ENCODE peak calls at places on chromosomes 6 and 20, in seven cellular contexts. N, A, R, H, Q, G and V are unnamed samples.

GRCh38 chr6:108133594-108134179 is 32.1 kb upstream of the NR2E1 start:
- DNase-seq in R (no peak), A (no peak), N (peak), H (peak), G (peak), Q (peak), V (peak)

GRCh38 chr6:54533567-54533966 is 225.3 kb downstream of the TINAG start:
- DNase-seq in Q (no peak), N (no peak), A (no peak), R (no peak), G (no peak), H (no peak), V (no peak)

GRCh38 chr6:150897400-150897943 is 32.0 kb downstream of the MTHFD1L start:
- DNase-seq in N (no peak), H (no peak), R (no peak), Q (no peak), A (peak), G (no peak), V (no peak)

GRCh38 chr20:45047581-45048119 is 53.3 kb downstream of the KCNS1 start:
- DNase-seq in N (no peak), A (no peak), R (no peak), Q (no peak), H (no peak), G (no peak), V (no peak)

GRCh38 chr6:7417684-7418083 is 28.1 kb downstream of the RIOK1 start:
- DNase-seq in G (no peak), H (no peak), N (no peak), Q (no peak), R (no peak), A (no peak), V (peak)

GRCh38 chr6:1610497-1611321 is 994 bp downstream of the FOXC1 start:
- DNase-seq in H (peak), R (no peak), N (peak), G (no peak), A (peak), Q (peak), V (peak)

GRCh38 chr6:159826968-159827647 is 27.0 kb downstream of the PNLDC1 start:
- DNase-seq in R (no peak), H (no peak), Q (no peak), N (no peak), G (no peak), A (no peak), V (no peak)

GRCh38 chr6:154638369-154638768 is 94.8 kb upstream of the SCAF8 start:
- DNase-seq in A (no peak), Q (peak), N (peak), H (no peak), G (no peak), R (no peak), V (peak)

GRCh38 chr6:64280569-64280968 is 645.0 kb downstream of the PHF3 start:
- DNase-seq in Q (peak), A (peak), R (peak), H (peak), G (no peak), N (peak), V (peak)

GRCh38 chr6:112936476-112936875 is 589.3 kb downstream of the RFPL4B start:
- DNase-seq in G (no peak), H (no peak), R (no peak), N (peak), A (no peak), Q (peak), V (peak)

GRCh38 chr6:158437571-158437970 is 122.3 kb upstream of the TMEM181 start:
- DNase-seq in Q (peak), N (no peak), H (no peak), A (no peak), G (no peak), R (no peak), V (no peak)

GRCh38 chr6:169450097-169450496 is 196.5 kb upstream of the THBS2 start:
- DNase-seq in Q (no peak), A (no peak), N (no peak), R (no peak), H (no peak), G (no peak), V (no peak)

GRCh38 chr6:2103644-2104523 is 141.5 kb downstream of the GMDS start:
- DNase-seq in G (no peak), H (no peak), Q (peak), N (peak), A (peak), R (no peak), V (peak)

GRCh38 chr20:13260620-13261279 is 39.7 kb downstream of the ISM1 start:
- DNase-seq in R (no peak), N (no peak), H (no peak), G (no peak), A (no peak), Q (no peak), V (no peak)

GRCh38 chr6:145705561-145705960 is 29.8 kb downstream of the EPM2A start:
- DNase-seq in R (no peak), H (no peak), Q (peak), N (peak), G (no peak), A (no peak), V (peak)

GRCh38 chr6:2891768-2892170 is 11.3 kb downstream of the SERPINB9 start:
- DNase-seq in A (no peak), G (no peak), R (no peak), H (no peak), Q (no peak), N (no peak), V (no peak)

GRCh38 chr6:139361211-139361610 is 13.2 kb downstream of the CITED2 start:
- DNase-seq in A (no peak), Q (no peak), H (no peak), N (no peak), G (no peak), R (no peak), V (no peak)

GRCh38 chr6:116444092-116444491 is 17.1 kb upstream of the CALHM6 start:
- DNase-seq in A (peak), N (peak), H (peak), Q (peak), G (no peak), R (no peak), V (peak)

GRCh38 chr6:159908535-159908934 is 17.7 kb downstream of the MAS1 start:
- DNase-seq in R (no peak), G (no peak), Q (peak), N (peak), H (no peak), A (no peak), V (peak)

GRCh38 chr6:48611332-48611731 is 500.3 kb upstream of the PTCHD4 start:
- DNase-seq in A (no peak), N (peak), R (no peak), Q (peak), G (no peak), H (no peak), V (peak)

GRCh38 chr6:111997078-111997862 is 56.6 kb upstream of the CCN6 start:
- DNase-seq in H (peak), R (peak), N (peak), G (peak), Q (peak), A (peak), V (peak)

GRCh38 chr20:61736001-61736635 is 329.6 kb downstream of the TAF4 start:
- DNase-seq in A (no peak), G (no peak), N (no peak), H (no peak), Q (no peak), R (no peak), V (no peak)

GRCh38 chr6:42453027-42453648 is 1.4 kb upstream of the TRERF1 start:
- DNase-seq in A (peak), R (peak), N (peak), G (peak), Q (peak), H (peak), V (peak)
- TF ChIP-seq CTCF in A (peak), R (no peak), N (no peak), G (no peak), Q (no peak), H (no peak), V (no peak)

DNA sequence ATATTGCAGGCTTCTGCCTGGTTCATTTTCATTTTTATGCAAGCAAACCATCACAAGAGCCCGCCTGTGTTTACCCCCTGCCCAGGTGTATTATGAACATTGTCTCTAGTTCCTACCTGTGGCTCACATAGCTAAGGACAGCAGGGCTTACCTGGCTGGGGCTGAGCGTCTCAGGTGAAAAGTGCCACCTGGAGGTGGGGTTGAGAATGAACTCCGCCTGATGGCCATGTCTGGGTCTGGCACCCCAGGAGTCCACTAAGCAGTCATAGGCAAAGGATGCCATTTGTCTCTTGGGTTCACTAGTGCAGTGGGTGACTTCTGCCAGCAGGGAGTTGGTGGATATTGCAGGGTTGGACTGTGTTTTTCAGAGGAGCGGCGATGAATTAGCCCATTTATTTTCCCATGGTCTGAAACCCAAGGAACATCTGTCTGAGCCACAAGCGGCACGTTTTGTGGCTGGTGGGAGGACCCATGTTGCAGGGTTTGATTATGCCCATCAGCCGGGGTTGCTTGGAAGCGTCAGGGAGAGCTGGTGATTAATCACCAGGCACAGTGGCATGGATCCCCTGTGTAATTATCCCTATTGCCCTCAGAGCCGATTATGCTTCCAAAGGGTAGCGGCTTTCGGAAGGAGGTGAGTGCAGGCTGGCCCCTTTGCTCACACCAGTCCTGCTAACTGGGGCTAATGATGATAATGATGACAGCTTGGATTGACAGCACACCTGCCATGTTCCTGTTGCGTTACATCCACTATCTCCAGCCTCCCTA is 92.2 kb downstream of the CDH26 start:
- DNase-seq in N (no peak), A (no peak), H (peak), Q (no peak), G (no peak), R (no peak), V (no peak)
- TF ChIP-seq CTCF in N (no peak), A (no peak), H (peak), Q (no peak), G (peak), R (no peak), V (no peak)

DNA sequence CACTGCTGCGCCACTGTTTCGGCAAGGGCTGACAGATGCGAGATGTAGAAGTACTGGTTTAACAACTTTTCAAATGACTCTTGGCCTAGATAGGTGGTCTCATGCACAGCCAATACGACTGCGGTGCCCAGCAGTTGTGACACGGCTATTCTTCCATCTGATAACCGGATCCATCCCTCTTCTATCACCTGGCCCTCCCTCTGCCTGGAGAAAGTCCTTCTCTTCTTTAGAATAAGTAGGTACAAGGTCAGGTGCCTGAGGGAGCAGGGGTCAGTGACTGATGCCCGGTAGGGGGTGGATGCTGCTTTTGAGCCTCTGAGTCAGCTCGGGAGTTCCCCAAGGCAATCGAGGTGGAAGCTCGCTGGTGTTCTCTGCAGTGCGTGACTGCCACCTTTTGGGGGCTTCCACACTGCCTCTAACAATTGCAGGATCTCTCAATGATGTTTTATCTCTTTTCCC is 166.8 kb upstream of the GRIK2 start:
- DNase-seq in H (peak), G (no peak), R (no peak), Q (peak), A (peak), N (peak), V (peak)
- TF ChIP-seq CTCF in H (peak), G (no peak), R (no peak), Q (peak), A (peak), N (peak), V (peak)

GRCh38 chr20:62898970-62899632 is 27.2 kb downstream of the DIDO1 start:
- DNase-seq in H (no peak), A (peak), N (no peak), R (no peak), Q (no peak), G (no peak), V (no peak)

GRCh38 chr20:62898093-62898964 is 28.0 kb downstream of the DIDO1 start:
- DNase-seq in Q (no peak), N (no peak), R (no peak), G (no peak), H (no peak), A (no peak), V (no peak)

GRCh38 chr20:62900052-62900691 is 26.1 kb downstream of the DIDO1 start:
- DNase-seq in A (peak), Q (peak), R (peak), N (peak), G (peak), H (peak), V (peak)

GRCh38 chr20:62900692-62901584 is 25.4 kb downstream of the DIDO1 start:
- DNase-seq in H (peak), N (peak), Q (no peak), R (no peak), G (peak), A (peak), V (no peak)

GRCh38 chr20:62899633-62900051 is 26.7 kb downstream of the DIDO1 start:
- DNase-seq in A (no peak), G (peak), H (peak), N (peak), R (no peak), Q (no peak), V (no peak)
- TF ChIP-seq CTCF in A (no peak), G (no peak), H (peak), N (peak), R (no peak), Q (peak), V (no peak)

DNA sequence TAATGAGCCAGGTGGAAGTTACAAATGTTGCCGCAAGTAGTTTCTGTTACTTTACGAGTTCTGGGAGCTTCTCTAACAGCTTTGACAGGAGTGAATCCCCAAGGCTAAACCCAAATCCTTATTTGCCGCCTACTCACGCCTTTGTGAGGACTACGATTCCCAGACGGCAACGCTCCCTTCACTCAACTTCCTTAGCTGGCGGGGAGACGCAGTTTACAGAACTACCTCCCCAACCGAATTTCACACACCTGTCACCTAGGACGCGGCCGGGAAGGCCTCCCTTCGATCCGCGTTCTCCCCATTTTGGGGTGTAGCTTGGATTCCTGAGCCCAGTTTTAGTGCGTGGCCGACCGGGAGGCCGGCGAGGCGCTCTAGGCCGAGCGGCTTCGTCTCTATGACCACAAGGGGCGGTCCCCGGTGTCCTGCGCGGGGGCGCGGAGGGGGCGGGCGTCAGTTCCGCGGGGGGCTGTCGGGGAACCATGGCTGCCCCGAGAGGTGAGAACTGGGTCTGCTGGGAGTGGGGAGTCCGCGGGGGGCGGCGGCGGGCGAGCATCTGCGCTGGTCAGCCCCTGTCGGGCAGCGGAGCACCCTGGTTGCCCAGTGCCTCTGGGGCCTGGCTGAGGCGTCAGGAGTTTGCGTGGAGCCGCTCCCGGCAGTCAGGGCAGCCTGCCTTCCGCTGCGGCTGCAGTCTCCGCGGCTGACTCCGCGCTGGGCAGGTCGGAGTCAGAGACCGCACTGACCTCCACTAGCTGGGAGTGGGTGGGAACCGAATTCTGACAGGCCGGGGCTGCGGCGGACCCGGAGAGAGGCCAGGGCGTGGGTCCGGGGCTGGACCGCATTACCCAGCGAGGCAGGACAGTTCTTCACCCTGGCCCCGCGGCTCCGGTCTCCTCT is at the start of gene SLC35A1:
- DNase-seq in R (peak), G (peak), A (peak), Q (peak), H (peak), N (peak), V (peak)
- TF ChIP-seq CTCF in R (peak), G (peak), A (peak), Q (peak), H (no peak), N (peak), V (no peak)

GRCh38 chr6:125779924-125780539 is 10.7 kb upstream of the NCOA7 start:
- DNase-seq in N (peak), G (peak), Q (peak), R (peak), A (peak), H (peak), V (peak)
- TF ChIP-seq CTCF in N (peak), G (peak), Q (peak), R (peak), A (no peak), H (no peak), V (peak)

DNA sequence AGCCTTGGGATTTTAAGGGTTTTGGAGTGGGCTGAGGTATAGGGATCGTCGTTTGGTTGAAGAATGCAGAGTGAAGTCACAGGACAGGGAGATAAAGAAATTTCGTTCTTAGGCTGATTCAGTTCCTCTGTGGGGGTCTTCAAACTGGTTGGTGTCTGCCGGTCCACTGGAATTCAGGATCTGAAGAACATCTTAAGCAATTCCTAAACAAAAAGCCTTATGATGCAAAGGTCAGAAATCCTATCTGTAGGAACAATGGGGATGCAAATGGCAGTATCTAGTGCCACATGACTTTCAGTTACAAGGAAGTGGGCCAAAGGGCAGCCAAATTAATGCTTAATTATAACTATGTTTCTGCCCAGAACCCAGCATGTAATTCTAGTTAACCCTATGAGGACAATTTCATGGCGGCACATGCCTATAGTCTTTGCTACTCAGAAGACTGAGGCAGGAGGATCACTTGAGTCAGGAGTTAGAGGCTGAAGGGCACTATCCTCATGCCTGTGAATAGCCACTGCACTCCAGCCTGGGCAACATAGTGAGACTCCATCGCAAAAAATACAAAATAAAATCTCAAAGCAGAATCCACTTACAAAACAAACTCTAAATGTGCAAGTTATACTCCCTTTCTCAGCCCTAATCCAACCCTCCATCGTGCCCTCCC is 4.6 kb upstream of the SLC2A10 start:
- DNase-seq in H (peak), G (no peak), R (no peak), N (no peak), A (no peak), Q (peak), V (no peak)
- TF ChIP-seq CTCF in H (no peak), G (no peak), R (no peak), N (no peak), A (no peak), Q (no peak), V (no peak)

GRCh38 chr6:31660224-31660997 is at the start of gene C6orf47:
- DNase-seq in A (peak), H (peak), R (peak), Q (peak), G (peak), N (peak), V (peak)
- TF ChIP-seq CTCF in A (no peak), H (no peak), R (no peak), Q (no peak), G (no peak), N (no peak), V (no peak)

DNA sequence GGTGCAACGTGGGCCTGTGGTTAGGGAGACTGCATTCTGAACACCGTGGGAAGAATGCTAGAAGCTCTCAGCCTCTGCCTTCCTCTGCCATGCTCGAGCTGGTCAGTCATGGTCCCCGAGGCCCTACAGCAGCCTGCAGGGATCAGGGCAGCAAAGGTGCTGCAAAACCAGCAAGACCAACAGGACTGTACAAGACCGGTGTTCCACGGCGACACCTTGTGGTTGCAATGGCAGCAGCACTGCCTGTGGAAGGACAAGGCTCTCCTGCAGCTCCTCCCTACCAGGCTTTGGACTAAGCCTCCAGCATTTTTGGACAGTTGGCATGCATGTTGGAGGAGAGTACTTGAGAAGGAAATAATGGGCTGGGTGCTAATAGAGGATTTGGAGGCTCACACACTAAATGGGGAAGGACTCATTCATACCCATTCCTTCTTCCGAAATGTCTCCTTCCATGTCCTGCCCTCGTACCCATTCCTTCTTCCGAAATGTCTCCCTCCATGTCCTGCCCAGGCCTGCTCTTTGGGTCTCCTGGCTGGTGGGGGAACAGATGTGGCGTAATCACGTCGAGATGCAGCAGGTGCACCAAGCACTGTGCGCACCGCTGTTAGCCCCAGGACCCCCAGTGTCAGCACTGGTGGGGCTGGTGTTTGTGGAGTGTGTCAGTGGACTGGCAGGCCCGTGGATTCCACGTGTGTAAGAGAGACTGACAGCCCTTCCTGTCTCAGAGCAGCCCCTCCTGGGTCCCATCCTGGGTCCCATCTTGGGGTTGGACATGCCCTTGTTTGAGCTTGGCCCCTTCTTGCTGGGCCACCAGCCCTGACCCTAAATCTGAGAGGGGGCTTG is 18.6 kb upstream of the MYT1 start:
- DNase-seq in G (no peak), A (peak), H (peak), R (no peak), Q (no peak), N (no peak), V (no peak)
- TF ChIP-seq CTCF in G (no peak), A (peak), H (peak), R (no peak), Q (no peak), N (peak), V (peak)